ENCODE peak calls at places on chromosomes 2 and 18, in seven cellular contexts. One of them, this sample, is unnamed.

GRCh38 chr18:45687617-45688016 is 36.4 kb upstream of the SLC14A1 start:
- DNase-seq in OCI-LY7: no peak
- DNase-seq in CD8-positive, alpha-beta T cell: peak; percentile 66
- DNase-seq in heart right ventricle: no peak
- DNase-seq in keratinocyte: no peak
- DNase-seq in bronchial epithelial cell: no peak
- DNase-seq in PC-9: no peak
- DNase-seq in this sample: no peak

GRCh38 chr2:204695506-204695905 is 150.2 kb downstream of the PARD3B start:
- DNase-seq in OCI-LY7: no peak
- DNase-seq in bronchial epithelial cell: no peak
- DNase-seq in PC-9: no peak
- DNase-seq in heart right ventricle: no peak
- DNase-seq in keratinocyte: no peak
- DNase-seq in CD8-positive, alpha-beta T cell: no peak
- DNase-seq in this sample: no peak

GRCh38 chr2:236489895-236490404 is 79.7 kb upstream of the ACKR3 start:
- DNase-seq in heart right ventricle: no peak
- DNase-seq in PC-9: no peak
- DNase-seq in bronchial epithelial cell: no peak
- DNase-seq in OCI-LY7: no peak
- DNase-seq in keratinocyte: no peak
- DNase-seq in CD8-positive, alpha-beta T cell: no peak
- DNase-seq in this sample: no peak

GRCh38 chr2:182553483-182553882 is 126.6 kb upstream of the PDE1A start:
- DNase-seq in heart right ventricle: no peak
- DNase-seq in CD8-positive, alpha-beta T cell: no peak
- DNase-seq in PC-9: no peak
- DNase-seq in keratinocyte: no peak
- DNase-seq in bronchial epithelial cell: no peak
- DNase-seq in OCI-LY7: no peak
- DNase-seq in this sample: no peak

GRCh38 chr2:175605989-175606841 is 395.9 kb downstream of the LNPK start:
- DNase-seq in keratinocyte: no peak
- DNase-seq in CD8-positive, alpha-beta T cell: no peak
- DNase-seq in bronchial epithelial cell: peak; percentile 49
- DNase-seq in PC-9: no peak
- DNase-seq in OCI-LY7: no peak
- DNase-seq in heart right ventricle: no peak
- DNase-seq in this sample: no peak

GRCh38 chr18:79930020-79930642 is 21.3 kb downstream of the SLC66A2 start:
- DNase-seq in keratinocyte: no peak
- DNase-seq in OCI-LY7: no peak
- DNase-seq in PC-9: no peak
- DNase-seq in heart right ventricle: no peak
- DNase-seq in bronchial epithelial cell: no peak
- DNase-seq in CD8-positive, alpha-beta T cell: no peak
- DNase-seq in this sample: no peak

GRCh38 chr2:217798191-217798590 is 204.6 kb downstream of the TNS1 start:
- DNase-seq in OCI-LY7: no peak
- DNase-seq in CD8-positive, alpha-beta T cell: no peak
- DNase-seq in PC-9: no peak
- DNase-seq in heart right ventricle: no peak
- DNase-seq in bronchial epithelial cell: no peak
- DNase-seq in keratinocyte: no peak
- DNase-seq in this sample: no peak

GRCh38 chr2:96883306-96883705 is 13.4 kb upstream of the SEMA4C start:
- DNase-seq in keratinocyte: no peak
- DNase-seq in heart right ventricle: no peak
- DNase-seq in CD8-positive, alpha-beta T cell: no peak
- DNase-seq in PC-9: no peak
- DNase-seq in OCI-LY7: no peak
- DNase-seq in bronchial epithelial cell: no peak
- DNase-seq in this sample: no peak

GRCh38 chr2:158359846-158360245 is 96.7 kb downstream of the CCDC148 start:
- DNase-seq in bronchial epithelial cell: peak; percentile 91
- DNase-seq in CD8-positive, alpha-beta T cell: no peak
- DNase-seq in keratinocyte: no peak
- DNase-seq in heart right ventricle: no peak
- DNase-seq in PC-9: peak; percentile 10
- DNase-seq in OCI-LY7: no peak
- DNase-seq in this sample: peak; percentile 28

GRCh38 chr2:54797307-54797706 is 73.8 kb downstream of the EML6 start:
- DNase-seq in keratinocyte: no peak
- DNase-seq in bronchial epithelial cell: peak; percentile 47
- DNase-seq in OCI-LY7: no peak
- DNase-seq in PC-9: no peak
- DNase-seq in CD8-positive, alpha-beta T cell: no peak
- DNase-seq in heart right ventricle: no peak
- DNase-seq in this sample: no peak

GRCh38 chr2:230016844-230017243 is 51.9 kb downstream of the SLC16A14 start:
- DNase-seq in bronchial epithelial cell: no peak
- DNase-seq in OCI-LY7: no peak
- DNase-seq in CD8-positive, alpha-beta T cell: no peak
- DNase-seq in keratinocyte: no peak
- DNase-seq in PC-9: no peak
- DNase-seq in heart right ventricle: no peak
- DNase-seq in this sample: peak; percentile 4

GRCh38 chr2:4678937-4679336 is 975.6 kb downstream of the DCDC2C start:
- DNase-seq in heart right ventricle: no peak
- DNase-seq in OCI-LY7: no peak
- DNase-seq in CD8-positive, alpha-beta T cell: no peak
- DNase-seq in keratinocyte: no peak
- DNase-seq in bronchial epithelial cell: no peak
- DNase-seq in PC-9: no peak
- DNase-seq in this sample: no peak

GRCh38 chr18:32373505-32373904 is 97.2 kb downstream of the GAREM1 start:
- DNase-seq in heart right ventricle: no peak
- DNase-seq in CD8-positive, alpha-beta T cell: no peak
- DNase-seq in keratinocyte: no peak
- DNase-seq in PC-9: no peak
- DNase-seq in bronchial epithelial cell: no peak
- DNase-seq in OCI-LY7: no peak
- DNase-seq in this sample: no peak

GRCh38 chr18:70176537-70176936 is 28.9 kb downstream of the RTTN start:
- DNase-seq in heart right ventricle: no peak
- DNase-seq in CD8-positive, alpha-beta T cell: no peak
- DNase-seq in bronchial epithelial cell: no peak
- DNase-seq in keratinocyte: no peak
- DNase-seq in PC-9: no peak
- DNase-seq in OCI-LY7: no peak
- DNase-seq in this sample: no peak

GRCh38 chr2:230751062-230751461 is 38.4 kb downstream of the CAB39 start:
- DNase-seq in CD8-positive, alpha-beta T cell: no peak
- DNase-seq in keratinocyte: peak; percentile 52
- DNase-seq in heart right ventricle: no peak
- DNase-seq in OCI-LY7: no peak
- DNase-seq in bronchial epithelial cell: peak; percentile 98
- DNase-seq in PC-9: no peak
- DNase-seq in this sample: no peak

GRCh38 chr2:85216051-85216431 is 82.8 kb downstream of the TCF7L1 start:
- DNase-seq in CD8-positive, alpha-beta T cell: no peak
- DNase-seq in OCI-LY7: no peak
- DNase-seq in bronchial epithelial cell: peak; percentile 41
- DNase-seq in heart right ventricle: no peak
- DNase-seq in PC-9: no peak
- DNase-seq in keratinocyte: no peak
- DNase-seq in this sample: no peak

GRCh38 chr2:235511187-235511661 is 17.4 kb downstream of the AGAP1 start:
- DNase-seq in heart right ventricle: no peak
- DNase-seq in OCI-LY7: no peak
- DNase-seq in CD8-positive, alpha-beta T cell: no peak
- DNase-seq in bronchial epithelial cell: peak; percentile 85
- DNase-seq in PC-9: peak; percentile 69
- DNase-seq in keratinocyte: peak; percentile 32
- DNase-seq in this sample: peak; percentile 91

GRCh38 chr2:149885468-149885867 is 297.9 kb upstream of the MMADHC start:
- DNase-seq in keratinocyte: no peak
- DNase-seq in PC-9: no peak
- DNase-seq in bronchial epithelial cell: peak; percentile 79
- DNase-seq in CD8-positive, alpha-beta T cell: no peak
- DNase-seq in OCI-LY7: no peak
- DNase-seq in heart right ventricle: no peak
- DNase-seq in this sample: no peak

GRCh38 chr2:71070294-71071025 is 2.0 kb downstream of the NAGK start:
- DNase-seq in CD8-positive, alpha-beta T cell: no peak
- DNase-seq in PC-9: no peak
- DNase-seq in bronchial epithelial cell: peak; percentile 77
- DNase-seq in keratinocyte: no peak
- DNase-seq in OCI-LY7: peak; percentile 71
- DNase-seq in heart right ventricle: no peak
- DNase-seq in this sample: no peak

GRCh38 chr18:30908381-30908780 is 134.2 kb downstream of the DSC3 start:
- DNase-seq in keratinocyte: no peak
- DNase-seq in OCI-LY7: no peak
- DNase-seq in PC-9: no peak
- DNase-seq in heart right ventricle: no peak
- DNase-seq in CD8-positive, alpha-beta T cell: no peak
- DNase-seq in bronchial epithelial cell: peak; percentile 73
- DNase-seq in this sample: no peak

GRCh38 chr2:9712263-9712662 is 81.5 kb upstream of the YWHAQ start:
- DNase-seq in keratinocyte: no peak
- DNase-seq in heart right ventricle: no peak
- DNase-seq in bronchial epithelial cell: no peak
- DNase-seq in OCI-LY7: no peak
- DNase-seq in PC-9: no peak
- DNase-seq in CD8-positive, alpha-beta T cell: no peak
- DNase-seq in this sample: no peak
- H3K4me3 ChIP-seq in keratinocyte: no peak overlapping the region
- H3K4me3 ChIP-seq in heart right ventricle: no peak overlapping the region
- H3K4me3 ChIP-seq in bronchial epithelial cell: no peak overlapping the region
- H3K4me3 ChIP-seq in OCI-LY7: no peak overlapping the region
- H3K4me3 ChIP-seq in PC-9: no peak overlapping the region
- H3K4me3 ChIP-seq in CD8-positive, alpha-beta T cell: no peak overlapping the region
- H3K4me3 ChIP-seq in this sample: no peak overlapping the region

DNA sequence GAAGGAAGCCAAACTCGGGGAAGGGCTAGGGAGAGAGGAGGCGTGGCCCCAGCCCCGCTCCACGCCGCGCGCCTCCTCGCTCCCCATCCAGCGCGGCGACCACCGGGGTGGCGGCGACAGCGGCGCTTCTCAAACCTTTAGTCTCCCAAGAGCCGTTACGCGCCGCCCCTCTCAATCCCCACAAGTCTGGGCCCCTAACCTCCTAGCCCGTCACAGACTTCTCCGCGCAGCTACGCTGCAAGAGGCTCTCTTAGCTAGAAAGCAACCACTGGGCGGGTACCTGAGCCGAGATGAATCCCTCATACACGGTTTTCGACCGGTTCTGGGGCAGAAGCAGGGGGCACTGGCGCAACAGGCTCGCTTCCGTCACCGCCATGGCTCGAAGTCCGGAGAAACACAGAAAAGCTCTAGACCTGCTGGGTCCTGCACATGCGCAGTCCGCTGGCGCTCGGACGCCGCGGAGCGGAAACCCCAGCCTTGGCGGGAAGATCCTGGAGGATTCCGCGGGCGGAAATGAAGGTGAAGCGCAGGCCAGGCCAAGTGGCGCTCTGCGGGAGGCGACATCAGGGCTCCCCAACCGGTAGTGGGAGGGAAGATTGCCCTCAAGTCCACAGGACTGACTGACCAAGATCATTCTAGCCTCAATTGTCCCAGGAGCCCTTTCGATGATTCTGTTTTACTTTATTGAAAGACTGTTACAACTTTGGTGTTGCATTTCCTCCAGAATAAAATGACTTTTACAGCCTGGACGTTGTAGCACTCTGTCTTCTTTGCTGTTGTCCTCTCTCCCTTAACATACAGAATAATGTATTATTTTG is at the start of gene FANCL:
- DNase-seq in keratinocyte: peak; percentile 5
- DNase-seq in CD8-positive, alpha-beta T cell: peak; percentile 78
- DNase-seq in OCI-LY7: peak; percentile 90
- DNase-seq in PC-9: peak; percentile 91
- DNase-seq in heart right ventricle: peak; percentile 92
- DNase-seq in bronchial epithelial cell: peak; percentile 76
- DNase-seq in this sample: peak; percentile 43
- TF ChIP-seq CTCF in keratinocyte: no peak
- TF ChIP-seq CTCF in CD8-positive, alpha-beta T cell: no peak
- TF ChIP-seq CTCF in OCI-LY7: no peak
- TF ChIP-seq CTCF in PC-9: no peak
- TF ChIP-seq CTCF in heart right ventricle: no peak
- TF ChIP-seq CTCF in bronchial epithelial cell: no peak
- TF ChIP-seq CTCF in this sample: no peak

DNA sequence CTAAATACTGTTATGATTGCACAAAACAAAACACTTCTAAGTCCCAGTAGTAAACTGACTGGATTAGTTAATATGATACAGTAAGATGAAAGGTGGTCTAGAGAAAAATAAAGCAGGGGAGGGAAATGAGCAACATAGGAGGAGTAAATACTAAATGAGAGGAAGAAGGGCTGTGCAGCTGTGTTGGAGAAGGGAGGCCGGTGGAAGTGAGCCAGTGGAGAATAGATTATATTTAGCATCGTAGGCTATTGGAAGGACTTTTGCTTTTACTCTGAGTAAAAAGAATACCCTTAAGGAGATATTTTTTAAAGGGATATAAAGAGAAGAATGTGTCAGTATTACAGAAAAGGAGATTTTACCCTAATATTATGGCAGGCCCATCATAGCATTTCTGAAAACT is 12.7 kb downstream of the WDR75 start:
- DNase-seq in PC-9: no peak
- DNase-seq in keratinocyte: no peak
- DNase-seq in bronchial epithelial cell: no peak
- DNase-seq in CD8-positive, alpha-beta T cell: no peak
- DNase-seq in OCI-LY7: no peak
- DNase-seq in heart right ventricle: no peak
- DNase-seq in this sample: no peak
- H3K36me3 ChIP-seq in PC-9: peaks cover 23% of the 10 kb centered on the region
- H3K36me3 ChIP-seq in keratinocyte: peaks cover 38% of the 10 kb centered on the region
- H3K36me3 ChIP-seq in bronchial epithelial cell: peaks cover 10% of the 10 kb centered on the region
- H3K36me3 ChIP-seq in CD8-positive, alpha-beta T cell: peaks cover 44% of the 10 kb centered on the region
- H3K36me3 ChIP-seq in OCI-LY7: peaks cover 98% of the 10 kb centered on the region
- H3K36me3 ChIP-seq in heart right ventricle: peaks cover 47% of the 10 kb centered on the region
- H3K36me3 ChIP-seq in this sample: peaks cover 2% of the 10 kb centered on the region

DNA sequence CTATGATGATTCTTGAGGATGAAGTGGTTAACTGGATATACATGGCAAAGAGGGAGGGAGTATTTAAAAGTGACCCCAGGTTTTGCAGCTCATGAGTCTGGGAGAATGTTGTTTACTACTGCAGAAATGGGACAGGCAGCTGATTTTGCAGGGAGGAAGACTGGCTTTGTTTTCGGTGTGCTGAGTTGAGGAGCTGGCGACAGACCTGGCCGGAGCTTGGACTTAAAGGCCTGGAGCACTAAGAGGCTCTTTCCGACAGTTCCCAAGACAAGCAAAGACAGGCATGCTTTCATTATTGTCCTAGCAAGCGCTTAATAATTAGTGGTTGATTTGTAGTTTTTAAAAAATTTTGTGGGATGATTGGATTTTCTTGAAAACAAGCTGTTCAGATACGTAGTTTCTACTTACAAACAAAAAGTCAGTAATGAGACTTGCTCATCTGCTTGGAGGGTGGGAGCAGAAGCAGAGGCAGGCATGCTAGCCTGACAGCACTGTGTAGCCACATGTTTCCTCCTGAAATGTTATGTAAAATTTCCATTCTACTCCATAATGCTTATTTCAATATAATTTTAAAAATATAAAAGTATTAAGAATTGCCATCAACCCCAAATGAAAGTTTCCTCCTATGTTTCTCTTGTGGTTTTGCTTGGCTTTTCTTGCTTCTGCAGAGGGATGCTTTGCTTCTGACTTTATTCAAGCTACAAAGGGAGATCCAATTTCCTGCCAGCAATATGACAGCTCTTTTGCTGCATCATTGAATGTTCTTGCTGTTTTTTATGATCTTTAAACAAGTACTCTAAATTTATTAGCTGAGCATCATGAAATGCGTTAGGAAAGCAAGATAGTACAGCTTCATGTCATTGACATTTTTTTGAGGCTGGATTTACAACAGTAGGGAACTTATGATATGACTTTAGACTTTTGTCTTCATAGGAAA is 75.8 kb downstream of the PHLPP1 start:
- DNase-seq in PC-9: no peak
- DNase-seq in bronchial epithelial cell: no peak
- DNase-seq in CD8-positive, alpha-beta T cell: no peak
- DNase-seq in keratinocyte: no peak
- DNase-seq in OCI-LY7: no peak
- DNase-seq in heart right ventricle: no peak
- DNase-seq in this sample: no peak
- H3K4me3 ChIP-seq in PC-9: no peak overlapping the region
- H3K4me3 ChIP-seq in bronchial epithelial cell: no peak overlapping the region
- H3K4me3 ChIP-seq in CD8-positive, alpha-beta T cell: no peak overlapping the region
- H3K4me3 ChIP-seq in keratinocyte: peak overlapping the region; percentile 53
- H3K4me3 ChIP-seq in OCI-LY7: no peak overlapping the region
- H3K4me3 ChIP-seq in heart right ventricle: no peak overlapping the region
- H3K4me3 ChIP-seq in this sample: no peak overlapping the region

This sample was measured in kidney epithelial cell.